ENCODE peak calls at places on chromosomes 1 and 21, in ten cellular contexts. One of them, this sample, is unnamed.

GRCh38 chr1:107866870-107867269 is 98.1 kb downstream of the VAV3 start:
- DNase-seq in GM23248: no peak
- DNase-seq in H9: no peak
- DNase-seq in neural progenitor cell: no peak
- DNase-seq in cardiac muscle cell: no peak
- DNase-seq in fibroblast of lung: no peak
- DNase-seq in heart left ventricle: no peak
- DNase-seq in body of pancreas: no peak
- DNase-seq in PC-3: no peak
- DNase-seq in transverse colon: no peak
- DNase-seq in this sample: no peak

GRCh38 chr1:225735252-225736149 is 42.1 kb upstream of the SRP9 start:
- DNase-seq in H9: no peak
- DNase-seq in fibroblast of lung: peak; percentile 98
- DNase-seq in heart left ventricle: peak; percentile 63
- DNase-seq in neural progenitor cell: peak; percentile 23
- DNase-seq in PC-3: peak; percentile 95
- DNase-seq in cardiac muscle cell: no peak
- DNase-seq in body of pancreas: peak; percentile 65
- DNase-seq in transverse colon: peak; percentile 34
- DNase-seq in GM23248: peak; percentile 99
- DNase-seq in this sample: no peak

GRCh38 chr1:32275424-32275823 is 16.5 kb upstream of the HDAC1 start:
- DNase-seq in PC-3: no peak
- DNase-seq in transverse colon: peak; percentile 29
- DNase-seq in neural progenitor cell: no peak
- DNase-seq in H9: peak; percentile 65
- DNase-seq in fibroblast of lung: no peak
- DNase-seq in cardiac muscle cell: no peak
- DNase-seq in GM23248: peak; percentile 18
- DNase-seq in body of pancreas: peak; percentile 16
- DNase-seq in heart left ventricle: no peak
- DNase-seq in this sample: no peak

GRCh38 chr1:23848673-23849616 is 19.1 kb downstream of the FUCA1 start:
- DNase-seq in PC-3: no peak
- DNase-seq in transverse colon: no peak
- DNase-seq in fibroblast of lung: no peak
- DNase-seq in heart left ventricle: no peak
- DNase-seq in H9: no peak
- DNase-seq in neural progenitor cell: no peak
- DNase-seq in body of pancreas: no peak
- DNase-seq in cardiac muscle cell: no peak
- DNase-seq in GM23248: no peak
- DNase-seq in this sample: no peak

GRCh38 chr1:82486969-82487368 is 686.2 kb downstream of the ADGRL2 start:
- DNase-seq in fibroblast of lung: no peak
- DNase-seq in H9: no peak
- DNase-seq in transverse colon: no peak
- DNase-seq in cardiac muscle cell: no peak
- DNase-seq in neural progenitor cell: no peak
- DNase-seq in heart left ventricle: no peak
- DNase-seq in PC-3: peak; percentile 26
- DNase-seq in GM23248: no peak
- DNase-seq in body of pancreas: no peak
- DNase-seq in this sample: no peak

GRCh38 chr1:99704356-99704816 is 58.5 kb downstream of the PALMD start:
- DNase-seq in fibroblast of lung: no peak
- DNase-seq in body of pancreas: no peak
- DNase-seq in cardiac muscle cell: no peak
- DNase-seq in GM23248: no peak
- DNase-seq in heart left ventricle: no peak
- DNase-seq in PC-3: no peak
- DNase-seq in neural progenitor cell: no peak
- DNase-seq in H9: no peak
- DNase-seq in transverse colon: peak; percentile 10
- DNase-seq in this sample: no peak

GRCh38 chr1:78170845-78171244 is 125.1 kb downstream of the GIPC2 start:
- DNase-seq in cardiac muscle cell: no peak
- DNase-seq in PC-3: no peak
- DNase-seq in neural progenitor cell: no peak
- DNase-seq in H9: no peak
- DNase-seq in transverse colon: no peak
- DNase-seq in heart left ventricle: no peak
- DNase-seq in body of pancreas: no peak
- DNase-seq in fibroblast of lung: no peak
- DNase-seq in GM23248: peak; percentile 1
- DNase-seq in this sample: no peak

GRCh38 chr1:7983086-7983778 is 21.7 kb downstream of the PARK7 start:
- DNase-seq in neural progenitor cell: no peak
- DNase-seq in fibroblast of lung: no peak
- DNase-seq in H9: no peak
- DNase-seq in PC-3: no peak
- DNase-seq in transverse colon: no peak
- DNase-seq in body of pancreas: no peak
- DNase-seq in GM23248: no peak
- DNase-seq in heart left ventricle: no peak
- DNase-seq in cardiac muscle cell: no peak
- DNase-seq in this sample: no peak

GRCh38 chr1:228420968-228421826 is 4.5 kb upstream of the TRIM17 start:
- DNase-seq in H9: no peak
- DNase-seq in body of pancreas: no peak
- DNase-seq in PC-3: peak; percentile 39
- DNase-seq in fibroblast of lung: no peak
- DNase-seq in GM23248: no peak
- DNase-seq in cardiac muscle cell: no peak
- DNase-seq in transverse colon: no peak
- DNase-seq in heart left ventricle: no peak
- DNase-seq in neural progenitor cell: no peak
- DNase-seq in this sample: no peak

GRCh38 chr21:8989261-8989882 is 1532.0 kb upstream of the TPTE start:
- DNase-seq in body of pancreas: no peak
- DNase-seq in cardiac muscle cell: no peak
- DNase-seq in PC-3: peak; percentile 1
- DNase-seq in H9: no peak
- DNase-seq in GM23248: no peak
- DNase-seq in neural progenitor cell: no peak
- DNase-seq in transverse colon: no peak
- DNase-seq in fibroblast of lung: peak; percentile 58
- DNase-seq in heart left ventricle: no peak
- DNase-seq in this sample: no peak

GRCh38 chr1:244394851-244395765 is 56.6 kb downstream of the ADSS2 start:
- DNase-seq in cardiac muscle cell: no peak
- DNase-seq in fibroblast of lung: no peak
- DNase-seq in body of pancreas: no peak
- DNase-seq in transverse colon: no peak
- DNase-seq in heart left ventricle: no peak
- DNase-seq in neural progenitor cell: no peak
- DNase-seq in PC-3: no peak
- DNase-seq in H9: no peak
- DNase-seq in GM23248: peak; percentile 9
- DNase-seq in this sample: no peak

GRCh38 chr1:179598631-179599030 is 7.0 kb downstream of the TDRD5 start:
- DNase-seq in neural progenitor cell: no peak
- DNase-seq in body of pancreas: no peak
- DNase-seq in cardiac muscle cell: no peak
- DNase-seq in transverse colon: no peak
- DNase-seq in heart left ventricle: no peak
- DNase-seq in GM23248: no peak
- DNase-seq in PC-3: no peak
- DNase-seq in H9: no peak
- DNase-seq in fibroblast of lung: no peak
- DNase-seq in this sample: no peak

GRCh38 chr1:38476111-38476783 is 383.3 kb downstream of the RRAGC start:
- DNase-seq in cardiac muscle cell: peak; percentile 63
- DNase-seq in neural progenitor cell: peak; percentile 89
- DNase-seq in PC-3: no peak
- DNase-seq in body of pancreas: no peak
- DNase-seq in GM23248: no peak
- DNase-seq in transverse colon: no peak
- DNase-seq in fibroblast of lung: peak; percentile 15
- DNase-seq in H9: peak; percentile 44
- DNase-seq in heart left ventricle: no peak
- DNase-seq in this sample: no peak

GRCh38 chr1:59917785-59918180 is 8.8 kb downstream of the CYP2J2 start:
- DNase-seq in GM23248: no peak
- DNase-seq in transverse colon: no peak
- DNase-seq in fibroblast of lung: no peak
- DNase-seq in body of pancreas: no peak
- DNase-seq in neural progenitor cell: no peak
- DNase-seq in cardiac muscle cell: no peak
- DNase-seq in PC-3: no peak
- DNase-seq in H9: no peak
- DNase-seq in heart left ventricle: no peak
- DNase-seq in this sample: no peak

GRCh38 chr21:24418671-24419070 is 1188.6 kb downstream of the MRPL39 start:
- DNase-seq in transverse colon: no peak
- DNase-seq in PC-3: no peak
- DNase-seq in cardiac muscle cell: no peak
- DNase-seq in body of pancreas: no peak
- DNase-seq in GM23248: no peak
- DNase-seq in fibroblast of lung: no peak
- DNase-seq in H9: no peak
- DNase-seq in heart left ventricle: no peak
- DNase-seq in neural progenitor cell: no peak
- DNase-seq in this sample: no peak
- H3K27ac ChIP-seq in transverse colon: no peak overlapping the region
- H3K27ac ChIP-seq in PC-3: no peak overlapping the region
- H3K27ac ChIP-seq in cardiac muscle cell: no peak overlapping the region
- H3K27ac ChIP-seq in body of pancreas: no peak overlapping the region
- H3K27ac ChIP-seq in GM23248: no peak overlapping the region
- H3K27ac ChIP-seq in fibroblast of lung: no peak overlapping the region
- H3K27ac ChIP-seq in H9: no peak overlapping the region
- H3K27ac ChIP-seq in heart left ventricle: no peak overlapping the region
- H3K27ac ChIP-seq in neural progenitor cell: no peak overlapping the region
- H3K27ac ChIP-seq in this sample: no peak overlapping the region

GRCh38 chr1:222931018-222931417 is 116.2 kb downstream of the DISP1 start:
- DNase-seq in H9: no peak
- DNase-seq in cardiac muscle cell: no peak
- DNase-seq in heart left ventricle: no peak
- DNase-seq in neural progenitor cell: no peak
- DNase-seq in fibroblast of lung: peak; percentile 58
- DNase-seq in transverse colon: no peak
- DNase-seq in GM23248: no peak
- DNase-seq in body of pancreas: no peak
- DNase-seq in PC-3: no peak
- DNase-seq in this sample: no peak

GRCh38 chr1:222930097-222930496 is 115.3 kb downstream of the DISP1 start:
- DNase-seq in H9: no peak
- DNase-seq in neural progenitor cell: no peak
- DNase-seq in PC-3: no peak
- DNase-seq in body of pancreas: no peak
- DNase-seq in transverse colon: no peak
- DNase-seq in cardiac muscle cell: no peak
- DNase-seq in heart left ventricle: no peak
- DNase-seq in GM23248: no peak
- DNase-seq in fibroblast of lung: no peak
- DNase-seq in this sample: no peak

GRCh38 chr1:222935239-222935900 is 120.5 kb downstream of the DISP1 start:
- DNase-seq in fibroblast of lung: no peak
- DNase-seq in body of pancreas: no peak
- DNase-seq in GM23248: no peak
- DNase-seq in transverse colon: no peak
- DNase-seq in PC-3: no peak
- DNase-seq in heart left ventricle: no peak
- DNase-seq in neural progenitor cell: no peak
- DNase-seq in H9: no peak
- DNase-seq in cardiac muscle cell: no peak
- DNase-seq in this sample: no peak

GRCh38 chr1:222928212-222928611 is 113.4 kb downstream of the DISP1 start:
- DNase-seq in GM23248: peak; percentile 50
- DNase-seq in neural progenitor cell: peak; percentile 80
- DNase-seq in PC-3: peak; percentile 28
- DNase-seq in body of pancreas: peak; percentile 83
- DNase-seq in transverse colon: peak; percentile 30
- DNase-seq in cardiac muscle cell: peak; percentile 91
- DNase-seq in fibroblast of lung: peak; percentile 38
- DNase-seq in heart left ventricle: peak; percentile 69
- DNase-seq in H9: peak; percentile 87
- DNase-seq in this sample: no peak

GRCh38 chr1:222933273-222933672 is 118.4 kb downstream of the DISP1 start:
- DNase-seq in GM23248: no peak
- DNase-seq in transverse colon: no peak
- DNase-seq in fibroblast of lung: no peak
- DNase-seq in cardiac muscle cell: no peak
- DNase-seq in PC-3: no peak
- DNase-seq in H9: no peak
- DNase-seq in heart left ventricle: no peak
- DNase-seq in body of pancreas: no peak
- DNase-seq in neural progenitor cell: no peak
- DNase-seq in this sample: no peak
- H3K27ac ChIP-seq in GM23248: no peak overlapping the region
- H3K27ac ChIP-seq in transverse colon: no peak overlapping the region
- H3K27ac ChIP-seq in fibroblast of lung: no peak overlapping the region
- H3K27ac ChIP-seq in cardiac muscle cell: no peak overlapping the region
- H3K27ac ChIP-seq in PC-3: no peak overlapping the region
- H3K27ac ChIP-seq in H9: no peak overlapping the region
- H3K27ac ChIP-seq in heart left ventricle: no peak overlapping the region
- H3K27ac ChIP-seq in body of pancreas: no peak overlapping the region
- H3K27ac ChIP-seq in neural progenitor cell: no peak overlapping the region
- H3K27ac ChIP-seq in this sample: no peak overlapping the region

GRCh38 chr1:203410117-203410900 is 59.4 kb upstream of the FMOD start:
- DNase-seq in transverse colon: no peak
- DNase-seq in H9: no peak
- DNase-seq in GM23248: no peak
- DNase-seq in cardiac muscle cell: no peak
- DNase-seq in body of pancreas: no peak
- DNase-seq in fibroblast of lung: no peak
- DNase-seq in neural progenitor cell: no peak
- DNase-seq in heart left ventricle: no peak
- DNase-seq in PC-3: no peak
- DNase-seq in this sample: no peak
- H3K27ac ChIP-seq in transverse colon: no peak overlapping the region
- H3K27ac ChIP-seq in H9: no peak overlapping the region
- H3K27ac ChIP-seq in GM23248: no peak overlapping the region
- H3K27ac ChIP-seq in cardiac muscle cell: no peak overlapping the region
- H3K27ac ChIP-seq in body of pancreas: no peak overlapping the region
- H3K27ac ChIP-seq in fibroblast of lung: no peak overlapping the region
- H3K27ac ChIP-seq in neural progenitor cell: no peak overlapping the region
- H3K27ac ChIP-seq in heart left ventricle: no peak overlapping the region
- H3K27ac ChIP-seq in PC-3: no peak overlapping the region
- H3K27ac ChIP-seq in this sample: peak overlapping the region; percentile 74

DNA sequence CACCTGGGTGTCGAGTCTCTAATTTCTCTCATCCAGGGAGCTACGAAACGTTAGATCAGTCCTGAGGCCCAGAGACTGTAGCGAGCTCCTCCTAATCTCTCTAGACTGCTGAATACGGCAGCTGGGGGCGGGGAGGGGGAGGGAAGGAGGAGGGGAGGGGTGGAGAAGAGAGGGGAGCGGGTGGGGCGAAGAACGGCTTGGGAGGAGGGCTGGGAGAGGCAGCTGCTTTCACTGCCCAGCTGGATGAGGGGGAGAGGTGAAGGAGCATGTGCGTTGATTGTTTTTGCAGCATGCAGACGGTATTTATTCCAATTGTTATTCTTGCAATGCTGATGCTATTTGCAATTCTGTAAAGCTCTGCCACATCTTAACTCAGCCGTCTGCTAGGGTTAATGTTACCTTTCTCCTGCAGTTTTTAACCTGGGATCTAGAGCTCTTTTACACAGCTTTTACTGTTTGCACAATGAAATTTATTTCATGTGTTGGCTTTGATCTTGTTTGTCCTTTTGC is 790 bp downstream of the DNAJC6 start:
- DNase-seq in fibroblast of lung: no peak
- DNase-seq in GM23248: no peak
- DNase-seq in cardiac muscle cell: no peak
- DNase-seq in heart left ventricle: peak; percentile 49
- DNase-seq in body of pancreas: peak; percentile 64
- DNase-seq in PC-3: no peak
- DNase-seq in neural progenitor cell: no peak
- DNase-seq in H9: peak; percentile 90
- DNase-seq in transverse colon: peak; percentile 9
- DNase-seq in this sample: peak; percentile 44
- H3K27ac ChIP-seq in fibroblast of lung: no peak overlapping the region
- H3K27ac ChIP-seq in GM23248: no peak overlapping the region
- H3K27ac ChIP-seq in cardiac muscle cell: peak overlapping the region; percentile 5
- H3K27ac ChIP-seq in heart left ventricle: no peak overlapping the region
- H3K27ac ChIP-seq in body of pancreas: no peak overlapping the region
- H3K27ac ChIP-seq in PC-3: no peak overlapping the region
- H3K27ac ChIP-seq in neural progenitor cell: no peak overlapping the region
- H3K27ac ChIP-seq in H9: no peak overlapping the region
- H3K27ac ChIP-seq in transverse colon: no peak overlapping the region
- H3K27ac ChIP-seq in this sample: peak overlapping the region; percentile 85